ENCODE peak calls at places on chromosomes 5 and 9, in five cellular contexts. M is HCT116, G is HepG2, I is K562, X is GM12878. Q is an unnamed sample. For H3K36me3, the result is how much of the 10 kb centered on the place peaks cover.

GRCh38 chr9:101995231-101995630 is 256.8 kb upstream of the GRIN3A start:
- DNase-seq in M (no peak), G (no peak), I (no peak), X (no peak), Q (no peak)

GRCh38 chr9:35000535-35001284 is 11.2 kb downstream of the DNAJB5 start:
- DNase-seq in M (no peak), G (no peak), I (peak), X (no peak), Q (peak)

GRCh38 chr9:72925126-72925810 is 27.6 kb downstream of the ALDH1A1 start:
- DNase-seq in M (no peak), G (peak), I (no peak), X (no peak), Q (no peak)

GRCh38 chr9:119689879-119690278 is 320.6 kb upstream of the BRINP1 start:
- DNase-seq in M (no peak), G (no peak), I (no peak), X (no peak), Q (peak)

GRCh38 chr5:40841068-40841805 is at the start of gene CARD6:
- DNase-seq in M (no peak), G (no peak), I (peak), X (no peak), Q (no peak)

GRCh38 chr5:82312373-82312856 is 34.3 kb upstream of the RPS23 start:
- DNase-seq in M (peak), G (peak), I (peak), X (no peak), Q (peak)

GRCh38 chr9:16146661-16147060 is 593.8 kb downstream of the CCDC171 start:
- DNase-seq in M (no peak), G (no peak), I (no peak), X (no peak), Q (no peak)

GRCh38 chr9:27518809-27519208 is 5.3 kb upstream of the IFNK start:
- DNase-seq in M (no peak), G (no peak), I (no peak), X (no peak), Q (no peak)

GRCh38 chr5:123720955-123721354 is 209.0 kb downstream of the CSNK1G3 start:
- DNase-seq in M (no peak), G (no peak), I (no peak), X (no peak), Q (no peak)

GRCh38 chr9:18260527-18260926 is 213.4 kb upstream of the ADAMTSL1 start:
- DNase-seq in M (no peak), G (no peak), I (no peak), X (no peak), Q (no peak)

GRCh38 chr5:55533806-55534435 is 843 bp downstream of the PLPP1 start:
- DNase-seq in M (no peak), G (peak), I (no peak), X (peak), Q (peak)

GRCh38 chr9:82583524-82583923 is 479.4 kb downstream of the RASEF start:
- DNase-seq in M (no peak), G (peak), I (no peak), X (no peak), Q (no peak)

GRCh38 chr5:135954899-135955298 is at the start of gene LECT2:
- DNase-seq in M (no peak), G (no peak), I (no peak), X (no peak), Q (no peak)

GRCh38 chr9:72332351-72332750 is 32.7 kb downstream of the ZFAND5 start:
- DNase-seq in M (no peak), G (no peak), I (no peak), X (no peak), Q (no peak)

GRCh38 chr5:157652377-157652692 is at the start of gene SOX30:
- DNase-seq in M (no peak), G (peak), I (no peak), X (no peak), Q (no peak)

GRCh38 chr5:88140863-88141694 is 127.6 kb downstream of the TMEM161B start:
- DNase-seq in M (peak), G (peak), I (peak), X (peak), Q (peak)

GRCh38 chr9:136045595-136046554 is 49.2 kb downstream of the NACC2 start:
- DNase-seq in M (no peak), G (no peak), I (no peak), X (no peak), Q (no peak)

GRCh38 chr9:120556780-120557179 is 23.2 kb downstream of the CDK5RAP2 start:
- DNase-seq in M (no peak), G (no peak), I (no peak), X (no peak), Q (no peak)

GRCh38 chr5:56588636-56589485 is 226.5 kb upstream of the MAP3K1 start:
- DNase-seq in M (no peak), G (no peak), I (no peak), X (peak), Q (peak)

GRCh38 chr9:127316586-127317383 is 52.2 kb downstream of the GARNL3 start:
- DNase-seq in M (no peak), G (no peak), I (no peak), X (no peak), Q (no peak)

DNA sequence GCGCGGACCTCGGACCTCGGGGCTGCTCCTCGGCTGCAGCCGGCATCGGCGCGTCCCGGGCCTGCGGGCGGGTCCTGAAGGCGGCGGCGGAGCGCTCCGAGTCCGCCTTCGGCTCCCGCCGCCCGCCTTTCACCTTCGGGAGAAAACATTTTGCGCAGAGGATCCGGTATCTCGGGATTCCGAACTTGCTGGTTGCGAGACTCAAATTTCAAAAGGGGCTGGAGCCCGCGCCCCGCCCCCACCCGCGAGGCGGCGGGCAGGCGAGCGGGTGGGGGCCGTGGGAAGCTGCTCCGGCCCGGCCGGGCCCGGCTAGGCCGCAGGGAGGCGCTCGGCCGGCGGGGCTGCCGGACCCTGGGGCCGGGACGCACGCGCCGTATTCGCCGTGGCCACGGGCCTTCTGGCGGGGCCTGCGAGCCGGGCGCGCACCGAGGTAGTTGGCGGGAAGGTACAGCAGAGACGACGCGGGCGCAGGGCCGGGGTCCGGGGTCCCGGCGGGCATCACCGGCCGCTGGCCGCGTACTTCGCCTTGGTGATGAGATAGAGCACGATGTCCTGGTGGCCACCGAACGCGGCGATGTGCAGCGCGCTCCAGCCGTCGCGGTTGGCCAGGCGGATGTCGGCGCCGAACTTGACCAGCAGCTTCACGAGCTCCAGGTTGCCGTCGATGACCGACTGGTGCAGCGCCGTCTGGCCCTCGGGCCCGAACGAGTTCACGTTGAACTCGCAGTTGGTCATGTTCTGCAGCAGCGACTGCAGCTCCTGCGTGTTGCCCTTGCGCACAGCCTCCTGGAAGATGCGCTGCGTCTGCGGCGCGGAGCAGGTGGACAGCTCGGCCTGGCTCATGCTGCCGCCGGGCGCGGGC is 754 bp downstream of the NRARP start:
- DNase-seq in M (peak), G (no peak), I (peak), X (no peak), Q (peak)
- TF ChIP-seq EZH2 in M (no peak), G (no peak), I (no peak), X (no peak), Q (no peak)

DNA sequence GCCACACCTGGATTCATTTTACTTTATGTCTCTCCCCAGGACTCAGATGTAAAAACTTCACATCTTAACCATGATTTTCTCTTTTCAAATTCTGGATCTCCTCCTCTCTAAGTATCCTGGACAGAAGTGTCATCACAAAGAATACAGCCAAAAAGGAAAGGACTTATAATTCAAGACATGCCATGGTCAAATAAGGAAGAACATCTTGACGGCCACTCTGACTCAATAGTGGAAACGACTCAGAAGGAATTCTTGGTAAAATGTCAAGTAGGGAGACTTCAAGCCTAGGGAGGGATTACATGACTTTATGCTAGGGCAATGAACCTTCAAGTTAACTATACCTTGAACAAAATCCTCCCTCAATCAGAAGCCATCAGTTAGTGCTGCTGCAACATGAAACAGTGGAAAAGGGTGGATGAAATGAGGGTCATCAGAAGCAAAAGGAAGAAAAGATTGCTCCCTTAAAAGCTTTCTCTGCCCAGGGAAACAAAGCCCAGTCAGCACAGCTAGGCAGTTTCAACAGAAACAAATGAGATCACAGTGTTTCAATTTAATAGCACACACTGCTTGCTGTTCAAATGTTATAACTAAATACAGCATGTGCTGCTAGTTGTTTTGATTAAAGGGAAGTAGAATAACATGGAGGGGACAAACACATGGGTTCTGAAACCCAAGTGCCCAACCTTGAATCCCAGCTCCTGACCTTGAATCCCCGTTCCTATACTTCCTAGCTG is 101.4 kb downstream of the LPAR1 start:
- DNase-seq in M (no peak), G (no peak), I (no peak), X (no peak), Q (no peak)
- TF ChIP-seq REST in M (no peak), G (no peak), I (no peak), X (no peak), Q (no peak)

GRCh38 chr5:16665611-16666010 is 48.8 kb upstream of the RETREG1 start:
- DNase-seq in M (no peak), G (no peak), I (no peak), X (no peak), Q (no peak)
- H3K36me3 ChIP-seq in M (under half), G (under half), I (under half), X (under half), Q (half or more)

GRCh38 chr9:94639045-94639995 is at the start of gene FBP1:
- DNase-seq in M (no peak), G (no peak), I (peak), X (no peak), Q (peak)
- TF ChIP-seq EZH2 in M (no peak), G (no peak), I (no peak), X (no peak), Q (peak)

GRCh38 chr5:138032028-138032571 is 779 bp downstream of the FAM13B start:
- DNase-seq in M (no peak), G (no peak), I (no peak), X (peak), Q (peak)

GRCh38 chr5:138035605-138036537 is 3.0 kb upstream of the FAM13B start:
- DNase-seq in M (peak), G (peak), I (peak), X (peak), Q (peak)

GRCh38 chr5:138033275-138033808 is 463 bp upstream of the FAM13B start:
- DNase-seq in M (no peak), G (no peak), I (no peak), X (no peak), Q (peak)

GRCh38 chr5:138032572-138033274 is at the start of gene FAM13B:
- DNase-seq in M (peak), G (peak), I (peak), X (no peak), Q (peak)

GRCh38 chr5:138033916-138034315 is 1.0 kb upstream of the FAM13B start:
- DNase-seq in M (no peak), G (no peak), I (no peak), X (no peak), Q (no peak)
- TF ChIP-seq REST in M (no peak), G (no peak), I (no peak), X (no peak), Q (no peak)

GRCh38 chr9:132631280-132631679 is 38.5 kb downstream of the DDX31 start:
- DNase-seq in M (no peak), G (no peak), I (no peak), X (no peak), Q (no peak)
- H3K36me3 ChIP-seq in M (under half), G (under half), I (half or more), X (under half), Q (under half)

GRCh38 chr5:73201547-73202513 is 28.8 kb downstream of the TMEM174 start:
- DNase-seq in M (peak), G (peak), I (peak), X (no peak), Q (peak)
- TF ChIP-seq EZH2 in M (no peak), G (no peak), I (no peak), X (no peak), Q (no peak)

DNA sequence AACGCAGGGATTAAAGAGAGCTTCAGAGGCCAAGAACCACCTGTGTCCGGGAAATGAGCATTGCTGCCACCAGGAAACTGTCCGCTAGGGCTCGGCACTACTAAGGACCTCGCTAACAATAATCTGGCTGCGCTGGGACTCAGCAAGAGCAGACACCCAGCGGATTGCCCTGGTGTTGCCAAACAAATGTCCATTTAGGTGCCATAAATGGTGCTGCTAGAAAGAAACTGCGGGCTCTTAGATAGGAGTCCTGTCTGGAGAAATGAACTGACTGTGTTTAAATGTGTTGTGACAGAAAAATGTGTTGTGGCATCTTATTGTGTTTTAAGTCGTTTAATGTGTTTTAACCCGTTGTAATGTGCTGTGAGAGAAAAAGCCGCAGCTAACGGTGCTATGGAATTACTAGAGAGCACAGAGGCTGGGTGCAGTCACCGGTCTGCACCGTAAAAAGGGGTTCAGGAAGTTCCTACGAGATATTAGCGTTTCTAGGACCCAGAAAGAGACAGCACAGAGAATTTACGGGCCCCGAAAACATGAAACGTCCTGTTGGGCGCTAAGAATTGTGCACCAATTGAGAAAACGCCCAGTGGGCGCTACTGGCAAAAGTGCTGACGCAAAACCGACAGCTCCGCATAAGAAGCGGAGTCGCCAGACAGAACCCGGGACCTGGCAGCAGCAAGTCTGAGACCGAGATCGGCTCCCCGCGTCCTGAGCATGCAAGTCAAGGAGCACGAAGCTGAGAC is 90.6 kb downstream of the ANXA2R start:
- DNase-seq in M (no peak), G (peak), I (no peak), X (peak), Q (peak)
- TF ChIP-seq REST in M (no peak), G (no peak), I (no peak), X (no peak), Q (no peak)

Q was measured in GM23338.